ENCODE peak calls at places on chromosomes 2 and 18, in seven cellular contexts. A is GM12878, Q is H1, Y is HCT116, T is K562, H is SK-N-SH, F is HepG2. N is an unnamed sample.
A peak's percentile ranks its signal among the peaks of the same experiment; 100 is the strongest.

GRCh38 chr18:78406743-78407455 is 572.7 kb upstream of the SALL3 start:
- DNase-seq in A (no peak), Q (no peak), Y (no peak), T (no peak), H (no peak), F (no peak), N (no peak)

GRCh38 chr2:106566050-106566449 is 78.9 kb downstream of the CD8B2 start:
- DNase-seq in A (no peak), Q (no peak), Y (no peak), T (no peak), H (no peak), F (peak; percentile 21), N (no peak)

GRCh38 chr2:227717687-227718567 is at the start of gene SLC19A3:
- DNase-seq in A (no peak), Q (peak; percentile 49), Y (no peak), T (peak; percentile 46), H (peak; percentile 86), F (peak; percentile 69), N (peak; percentile 0)

GRCh38 chr2:134432438-134432883 is 178.6 kb downstream of the MGAT5 start:
- DNase-seq in A (no peak), Q (no peak), Y (no peak), T (no peak), H (no peak), F (peak; percentile 94), N (no peak)

GRCh38 chr2:176101862-176102261 is 2.3 kb downstream of the HOXD12 start:
- DNase-seq in A (no peak), Q (no peak), Y (no peak), T (no peak), H (no peak), F (no peak), N (no peak)

GRCh38 chr2:230323385-230324106 is 3.4 kb upstream of the SP140L start:
- DNase-seq in A (no peak), Q (no peak), Y (peak; percentile 22), T (peak; percentile 86), H (peak; percentile 79), F (peak; percentile 64), N (peak; percentile 48)

GRCh38 chr2:88614497-88615157 is 12.6 kb downstream of the EIF2AK3 start:
- DNase-seq in A (peak; percentile 76), Q (no peak), Y (no peak), T (no peak), H (no peak), F (no peak), N (no peak)

GRCh38 chr2:72603481-72603880 is 222.4 kb downstream of the EXOC6B start:
- DNase-seq in A (no peak), Q (no peak), Y (no peak), T (peak; percentile 22), H (no peak), F (no peak), N (no peak)

GRCh38 chr2:180322781-180323180 is 315.7 kb upstream of the CWC22 start:
- DNase-seq in A (no peak), Q (no peak), Y (no peak), T (no peak), H (no peak), F (no peak), N (no peak)

GRCh38 chr2:9205481-9205880 is 1.1 kb upstream of the ASAP2 start:
- DNase-seq in A (no peak), Q (no peak), Y (no peak), T (no peak), H (no peak), F (peak; percentile 27), N (no peak)

GRCh38 chr2:9203876-9204275 is 2.7 kb upstream of the ASAP2 start:
- DNase-seq in A (no peak), Q (no peak), Y (no peak), T (no peak), H (no peak), F (no peak), N (no peak)

GRCh38 chr2:9205963-9206948 is at the start of gene ASAP2:
- DNase-seq in A (no peak), Q (no peak), Y (no peak), T (peak; percentile 95), H (peak; percentile 99), F (peak; percentile 59), N (peak; percentile 67)

GRCh38 chr2:9203006-9203405 is 3.6 kb upstream of the ASAP2 start:
- DNase-seq in A (no peak), Q (no peak), Y (no peak), T (no peak), H (no peak), F (no peak), N (no peak)

DNA sequence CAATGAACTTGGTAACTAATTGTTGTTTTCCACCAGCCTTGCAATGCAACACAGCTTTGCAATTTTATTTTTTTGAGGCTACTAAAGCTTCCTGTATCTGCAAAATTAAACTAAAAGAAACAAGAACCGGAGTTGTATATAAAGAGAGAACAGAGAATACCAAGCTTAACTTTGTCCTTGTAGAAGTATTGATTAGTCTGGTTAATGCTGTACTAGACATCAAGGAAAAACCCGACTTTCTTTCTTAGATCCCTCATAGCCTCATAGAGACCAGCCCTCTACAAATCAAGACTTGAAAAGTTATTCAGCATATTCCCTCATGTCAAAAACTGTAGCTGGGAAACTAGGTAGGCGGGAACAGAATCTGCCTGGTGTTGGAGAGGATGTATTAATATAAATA is 1.7 kb upstream of the ASAP2 start:
- DNase-seq in A (no peak), Q (no peak), Y (no peak), T (no peak), H (no peak), F (peak; percentile 41), N (no peak)
- TF ChIP-seq JUND in A (no peak), Q (no peak), Y (no peak), T (no peak), H (no peak), F (no peak), N (no peak)

DNA sequence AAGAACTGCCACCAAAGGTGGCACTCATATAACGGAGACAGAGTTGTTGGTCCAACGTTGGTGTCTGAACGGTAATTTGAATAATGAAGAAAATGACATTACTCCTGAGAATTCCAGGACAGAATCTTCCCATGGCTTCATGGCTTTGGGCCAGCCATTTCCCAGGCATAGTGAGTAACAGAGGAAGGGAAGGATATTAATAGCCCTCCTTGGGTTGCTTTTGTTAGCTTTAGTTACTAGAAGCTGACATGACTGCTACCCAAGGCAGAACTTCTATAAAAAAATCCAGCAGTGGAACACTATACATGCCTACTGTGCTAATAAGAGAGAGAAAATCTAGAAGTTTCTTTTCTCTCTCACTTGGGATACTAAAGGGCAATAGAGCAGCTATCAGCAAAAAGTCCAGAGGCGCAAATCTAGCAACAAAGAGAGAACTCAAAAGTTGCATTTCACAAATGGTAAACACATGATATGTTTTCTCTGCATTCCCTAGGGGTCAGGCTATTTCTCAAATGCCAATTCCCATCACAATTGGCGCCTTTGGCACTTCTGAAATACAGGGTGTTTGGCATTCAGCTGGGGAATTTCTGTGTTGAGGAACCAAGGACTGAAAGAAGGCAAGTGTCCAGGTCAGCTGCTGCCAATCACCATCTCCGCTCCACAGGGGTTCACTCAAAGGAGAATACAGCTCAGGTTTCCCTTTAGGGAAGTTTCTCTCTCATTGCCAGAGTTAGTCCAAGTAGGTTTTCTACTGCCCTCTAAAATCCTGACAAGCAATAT is 160.8 kb upstream of the KYNU start:
- DNase-seq in A (no peak), Q (peak; percentile 23), Y (no peak), T (no peak), H (no peak), F (no peak), N (no peak)
- TF ChIP-seq JUND in A (no peak), Q (no peak), Y (no peak), T (no peak), H (no peak), F (no peak), N (no peak)

GRCh38 chr2:56266761-56267411 is 83.1 kb downstream of the CCDC85A start:
- DNase-seq in A (no peak), Q (no peak), Y (no peak), T (no peak), H (no peak), F (no peak), N (no peak)

GRCh38 chr2:56271275-56271674 is 87.5 kb downstream of the CCDC85A start:
- DNase-seq in A (no peak), Q (no peak), Y (no peak), T (no peak), H (no peak), F (no peak), N (no peak)

GRCh38 chr2:56263876-56264275 is 80.1 kb downstream of the CCDC85A start:
- DNase-seq in A (no peak), Q (no peak), Y (no peak), T (no peak), H (no peak), F (no peak), N (no peak)

GRCh38 chr2:56267412-56267788 is 83.6 kb downstream of the CCDC85A start:
- DNase-seq in A (no peak), Q (no peak), Y (no peak), T (no peak), H (no peak), F (no peak), N (no peak)
- TF ChIP-seq JUND in A (no peak), Q (no peak), Y (no peak), T (no peak), H (no peak), F (no peak), N (no peak)

GRCh38 chr18:44938396-44939036 is 257.8 kb downstream of the SETBP1 start:
- DNase-seq in A (no peak), Q (no peak), Y (no peak), T (no peak), H (peak; percentile 68), F (no peak), N (no peak)
- TF ChIP-seq JUND in A (no peak), Q (no peak), Y (no peak), T (no peak), H (no peak), F (no peak), N (no peak)

DNA sequence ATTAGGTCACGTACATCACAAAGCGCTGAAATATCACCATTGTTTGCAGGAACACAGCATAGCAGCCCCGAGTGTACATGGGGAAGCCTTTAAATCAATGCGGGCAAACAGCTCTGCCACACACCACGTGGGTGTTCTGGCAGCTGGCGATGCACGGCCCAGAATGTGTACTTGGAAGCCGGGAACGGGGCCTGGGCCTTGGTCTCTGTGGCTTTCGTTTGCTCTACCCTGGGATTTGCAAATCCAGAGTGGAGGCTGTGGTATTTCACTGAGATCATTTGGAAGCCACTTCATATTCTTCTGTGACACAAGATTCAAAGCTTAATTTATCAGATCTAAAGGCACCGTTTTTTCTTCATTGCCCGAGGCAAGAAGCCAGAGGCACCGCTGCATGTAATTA is 246.3 kb upstream of the MYT1L start:
- DNase-seq in A (no peak), Q (no peak), Y (no peak), T (no peak), H (peak; percentile 47), F (no peak), N (no peak)
- TF ChIP-seq JUND in A (no peak), Q (no peak), Y (no peak), T (no peak), H (no peak), F (no peak), N (no peak)

GRCh38 chr2:128638311-128638710 is 319.6 kb upstream of the HS6ST1 start:
- DNase-seq in A (no peak), Q (no peak), Y (no peak), T (no peak), H (no peak), F (no peak), N (no peak)
- TF ChIP-seq JUND in A (no peak), Q (no peak), Y (no peak), T (no peak), H (no peak), F (no peak), N (no peak)